ENCODE peak calls at places on chromosomes 13 and 19, in eight cellular contexts. K is GM12878, L is mucosa of descending colon, T is astrocyte of the cerebellum, D is breast epithelium, R is GM13977, C is fibroblast of villous mesenchyme, B is HL-60. X is an unnamed sample.

GRCh38 chr19:58519087-58519354 is 589 bp downstream of the ZBTB45 start:
- DNase-seq in K (no peak), L (peak; percentile 67), T (no peak), D (peak; percentile 53), R (peak; percentile 67), C (peak; percentile 79), B (peak; percentile 51), X (no peak)

GRCh38 chr13:51679616-51680015 is 95.4 kb downstream of the WDFY2 start:
- DNase-seq in K (no peak), L (no peak), T (no peak), D (no peak), R (no peak), C (no peak), B (no peak), X (no peak)

GRCh38 chr13:111629933-111630332 is 309.5 kb downstream of the TEX29 start:
- DNase-seq in K (no peak), L (no peak), T (no peak), D (no peak), R (no peak), C (no peak), B (no peak), X (no peak)

GRCh38 chr19:55390461-55390880 is 4.7 kb downstream of the RPL28 start:
- DNase-seq in K (no peak), L (no peak), T (no peak), D (no peak), R (no peak), C (no peak), B (no peak), X (no peak)

GRCh38 chr13:51000576-51001260 is 91.1 kb downstream of the RNASEH2B start:
- DNase-seq in K (no peak), L (peak; percentile 21), T (peak; percentile 86), D (peak; percentile 67), R (no peak), C (peak; percentile 12), B (no peak), X (no peak)

GRCh38 chr13:27269114-27269665 is 1.4 kb upstream of the RASL11A start:
- DNase-seq in K (no peak), L (no peak), T (no peak), D (no peak), R (no peak), C (no peak), B (no peak), X (no peak)

GRCh38 chr19:51327066-51327985 is 14.6 kb downstream of the VSIG10L start:
- DNase-seq in K (no peak), L (peak; percentile 45), T (no peak), D (no peak), R (peak; percentile 91), C (peak; percentile 38), B (peak; percentile 70), X (peak; percentile 83)

GRCh38 chr13:47455581-47455980 is 545.5 kb downstream of the SUCLA2 start:
- DNase-seq in K (no peak), L (no peak), T (no peak), D (no peak), R (no peak), C (no peak), B (no peak), X (no peak)

GRCh38 chr13:110306960-110307696 is at the start of the genes COL4A1 and COL4A2:
- DNase-seq in K (no peak), L (peak; percentile 40), T (no peak), D (peak; percentile 65), R (no peak), C (peak; percentile 87), B (no peak), X (no peak)

GRCh38 chr13:50376895-50377575 is 361.8 kb downstream of the KCNRG start:
- DNase-seq in K (no peak), L (peak; percentile 16), T (no peak), D (no peak), R (no peak), C (no peak), B (no peak), X (no peak)

GRCh38 chr13:30607908-30608307 is 9.8 kb upstream of the USPL1 start:
- DNase-seq in K (peak; percentile 85), L (peak; percentile 58), T (no peak), D (no peak), R (peak; percentile 77), C (no peak), B (no peak), X (no peak)

GRCh38 chr19:46015080-46015960 is 7.5 kb downstream of the PGLYRP1 start:
- DNase-seq in K (no peak), L (peak; percentile 89), T (no peak), D (peak; percentile 67), R (peak; percentile 76), C (peak; percentile 7), B (no peak), X (peak; percentile 52)

GRCh38 chr19:566844-567243 is 5.6 kb upstream of the BSG start:
- DNase-seq in K (no peak), L (no peak), T (no peak), D (no peak), R (no peak), C (no peak), B (no peak), X (no peak)

GRCh38 chr19:32675720-32676185 is at the start of gene RGS9BP:
- DNase-seq in K (no peak), L (peak; percentile 80), T (no peak), D (peak; percentile 58), R (peak; percentile 61), C (peak; percentile 78), B (peak; percentile 54), X (peak; percentile 66)

GRCh38 chr19:34468400-34468799 is 13.2 kb upstream of the WTIP start:
- DNase-seq in K (no peak), L (no peak), T (no peak), D (no peak), R (no peak), C (no peak), B (no peak), X (no peak)

DNA sequence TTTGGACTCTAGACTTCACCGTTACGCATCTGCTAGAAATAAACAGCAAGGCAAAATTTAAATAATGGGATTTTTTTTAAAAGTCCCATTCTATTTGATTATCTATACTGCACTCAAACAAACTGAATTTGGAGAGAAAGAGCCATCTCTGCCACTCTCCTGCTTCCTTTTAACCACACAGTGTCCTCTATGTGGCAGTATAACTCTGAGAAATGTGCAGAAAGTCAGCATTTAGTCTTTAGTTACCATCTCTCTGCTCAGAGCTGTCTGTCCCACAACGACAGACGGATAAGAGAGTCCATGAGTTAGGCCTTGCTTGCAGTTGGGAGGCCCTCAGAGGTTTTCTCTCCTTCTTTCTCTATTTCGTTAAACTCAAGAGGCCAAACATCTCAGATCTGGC is 21.2 kb downstream of the CCNA1 start:
- DNase-seq in K (no peak), L (no peak), T (no peak), D (no peak), R (no peak), C (no peak), B (no peak), X (no peak)
- TF ChIP-seq CTCF in K (peak; percentile 14), L (no peak), T (peak; percentile 46), D (no peak), R (no peak), C (peak; percentile 30), B (peak; percentile 15), X (no peak)

DNA sequence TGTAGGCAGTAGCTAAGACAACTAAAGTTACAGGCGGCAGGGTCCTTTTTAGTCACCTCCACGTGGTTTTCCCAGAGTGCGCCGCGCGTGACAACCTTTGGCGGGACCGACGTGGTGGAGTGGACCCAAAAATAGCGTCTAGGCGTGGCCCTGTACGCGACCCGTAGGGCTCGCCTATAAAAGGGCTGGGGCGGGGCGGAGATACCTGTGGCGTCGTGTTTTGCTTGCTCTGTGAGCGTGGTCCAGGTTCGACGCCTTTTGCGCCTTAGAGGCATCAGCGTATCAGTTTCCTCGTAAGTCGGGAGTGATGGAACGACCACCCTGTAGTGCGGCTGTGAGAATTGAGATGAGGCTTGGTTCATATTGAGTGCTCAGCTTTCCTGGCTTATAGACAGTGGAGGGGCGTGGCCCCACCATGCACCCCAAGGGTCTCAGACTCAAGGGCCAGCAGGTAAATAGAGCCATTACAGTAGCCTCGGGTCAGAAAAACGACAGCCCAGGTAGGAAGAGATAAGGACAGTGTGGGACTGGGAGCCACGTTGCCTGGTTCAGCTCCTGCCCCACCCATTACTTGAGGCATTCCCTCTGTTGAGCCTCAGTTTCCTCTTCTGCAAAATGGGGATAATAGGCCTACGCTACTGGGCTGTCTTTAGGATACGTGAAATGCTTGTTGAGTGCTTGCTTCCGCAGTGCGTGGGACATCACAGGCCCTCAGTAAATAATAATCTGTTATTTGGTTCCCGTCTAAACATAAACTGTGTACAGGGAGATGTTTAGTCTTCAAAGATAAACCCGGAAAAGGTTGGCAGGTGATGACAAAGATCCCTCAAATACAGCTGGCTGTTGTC is 690 bp upstream of the TMED1 start:
- DNase-seq in K (no peak), L (peak; percentile 88), T (no peak), D (no peak), R (no peak), C (no peak), B (peak; percentile 88), X (peak; percentile 88)
- TF ChIP-seq CTCF in K (no peak), L (no peak), T (no peak), D (no peak), R (no peak), C (no peak), B (no peak), X (no peak)

DNA sequence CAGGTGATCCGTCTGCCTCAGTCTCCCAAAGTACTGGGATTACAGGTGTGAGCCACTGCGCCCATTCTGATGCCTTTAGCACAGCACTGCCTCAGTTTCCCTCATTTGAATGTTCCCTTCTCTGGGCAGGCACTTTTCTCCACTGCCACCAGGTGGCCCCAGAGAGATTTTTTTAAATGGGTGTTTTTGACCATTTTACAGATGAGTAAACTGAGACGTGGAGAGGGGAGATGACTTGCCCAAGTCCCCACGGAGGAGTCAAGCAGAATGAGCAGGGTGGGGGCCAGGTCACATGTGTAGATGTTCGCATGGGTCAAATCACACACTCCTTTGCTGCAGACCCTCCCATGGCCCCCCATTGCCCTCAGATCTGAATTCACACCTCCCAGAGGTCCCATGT is 3.2 kb upstream of the PDE4C start:
- DNase-seq in K (no peak), L (no peak), T (no peak), D (no peak), R (no peak), C (no peak), B (no peak), X (no peak)
- TF ChIP-seq CTCF in K (peak; percentile 56), L (no peak), T (peak; percentile 39), D (peak; percentile 11), R (peak; percentile 56), C (peak; percentile 43), B (no peak), X (peak; percentile 44)

GRCh38 chr19:11587973-11588631 is 9.2 kb upstream of the ZNF627 start:
- DNase-seq in K (no peak), L (no peak), T (no peak), D (no peak), R (no peak), C (no peak), B (no peak), X (no peak)
- TF ChIP-seq CTCF in K (no peak), L (no peak), T (no peak), D (no peak), R (no peak), C (no peak), B (no peak), X (peak; percentile 50)

GRCh38 chr19:35851213-35852028 is 883 bp downstream of the NPHS1 start:
- DNase-seq in K (no peak), L (no peak), T (no peak), D (no peak), R (no peak), C (no peak), B (no peak), X (no peak)
- TF ChIP-seq CTCF in K (no peak), L (no peak), T (peak; percentile 23), D (no peak), R (peak; percentile 8), C (no peak), B (no peak), X (no peak)

GRCh38 chr13:23087884-23088283 is 92.9 kb upstream of the SGCG start:
- DNase-seq in K (no peak), L (peak; percentile 37), T (no peak), D (no peak), R (no peak), C (peak; percentile 23), B (no peak), X (no peak)
- TF ChIP-seq CTCF in K (peak; percentile 58), L (no peak), T (peak; percentile 35), D (no peak), R (peak; percentile 44), C (peak; percentile 71), B (peak; percentile 36), X (peak; percentile 53)

X was measured in CD14-positive monocyte.